ENCODE peak calls at places on chromosomes 2 and 18, in ten cellular contexts. J is activated CD4-positive, alpha-beta T cell treated with anti-CD3 and anti-CD28 coated beads, Interleukin-2, amount 10 ng/mL, durations not matched to agents 7 days and 5 days; R is HTR-8/SVneo; F is activated CD8-positive, alpha-beta memory T cell treated with anti-CD3 and anti-CD28 coated beads for 24 hours; X is CD8-positive, alpha-beta memory T cell; K is ELF-1; I is Caki2; W is cardiac septum; Q is caudate nucleus; G is myocyte. V is an unnamed sample.

GRCh38 chr18:55272510-55273243 is 313.4 kb upstream of the CCDC68 start:
- DNase-seq in K (no peak), G (peak), J (no peak), F (no peak), X (no peak), W (no peak), R (no peak), I (no peak), Q (no peak), V (no peak)

GRCh38 chr2:27408601-27409320 is 630 bp downstream of the PPM1G start:
- DNase-seq in W (peak), I (peak), J (peak), G (peak), K (peak), F (no peak), X (no peak), Q (no peak), R (peak), V (no peak)

GRCh38 chr18:40851014-40851429 is 1104.0 kb upstream of the PIK3C3 start:
- DNase-seq in J (no peak), F (no peak), G (no peak), I (no peak), Q (no peak), K (no peak), X (no peak), W (no peak), R (no peak), V (no peak)

GRCh38 chr2:159145745-159146359 is 140.7 kb downstream of the WDSUB1 start:
- DNase-seq in X (no peak), Q (no peak), I (no peak), K (no peak), J (no peak), W (no peak), G (no peak), F (no peak), R (no peak), V (no peak)

GRCh38 chr2:46471-47345 is at the start of gene FAM110C:
- DNase-seq in K (peak), F (peak), W (peak), R (peak), I (peak), J (peak), X (peak), Q (peak), G (no peak), V (peak)

GRCh38 chr2:109335586-109336266 is 206.7 kb downstream of the SH3RF3 start:
- DNase-seq in F (no peak), G (peak), X (no peak), Q (no peak), R (no peak), I (no peak), J (peak), W (no peak), K (no peak), V (no peak)

GRCh38 chr18:57446322-57446721 is 11.1 kb downstream of the ONECUT2 start:
- DNase-seq in R (no peak), K (peak), F (no peak), X (no peak), Q (no peak), I (no peak), J (no peak), G (no peak), W (no peak), V (no peak)

GRCh38 chr2:199933466-199933865 is 21.8 kb downstream of the TYW5 start:
- DNase-seq in X (no peak), J (no peak), W (no peak), I (no peak), G (no peak), K (no peak), R (no peak), Q (no peak), F (no peak), V (no peak)

GRCh38 chr2:163191372-163191771 is 352.8 kb upstream of the KCNH7 start:
- DNase-seq in R (peak), W (no peak), I (peak), X (no peak), G (peak), F (no peak), Q (no peak), J (no peak), K (no peak), V (no peak)

GRCh38 chr2:203873921-203874631 is 6.5 kb downstream of the CTLA4 start:
- DNase-seq in I (no peak), R (no peak), G (no peak), Q (no peak), F (no peak), K (no peak), J (peak), X (no peak), W (no peak), V (no peak)

GRCh38 chr2:15656090-15656489 is 64.4 kb downstream of the DDX1 start:
- DNase-seq in G (no peak), R (no peak), Q (no peak), F (no peak), I (no peak), K (no peak), J (no peak), X (no peak), W (no peak), V (no peak)

GRCh38 chr2:145751634-145752033 is 1231.7 kb upstream of the ZEB2 start:
- DNase-seq in G (peak), R (peak), J (no peak), X (no peak), W (no peak), F (no peak), I (no peak), K (peak), Q (no peak), V (no peak)

GRCh38 chr18:78753240-78753639 is 226.4 kb upstream of the SALL3 start:
- DNase-seq in F (no peak), G (no peak), Q (no peak), R (no peak), X (no peak), J (no peak), K (no peak), W (peak), I (no peak), V (no peak)

GRCh38 chr18:22185298-22185697 is 15.9 kb downstream of the GATA6 start:
- DNase-seq in R (no peak), X (no peak), J (no peak), K (peak), Q (no peak), F (no peak), G (no peak), W (no peak), I (no peak), V (no peak)

GRCh38 chr2:200442471-200442870 is 67.4 kb downstream of the KCTD18 start:
- DNase-seq in K (no peak), Q (no peak), W (no peak), F (no peak), G (peak), R (no peak), X (no peak), J (no peak), I (no peak), V (no peak)

GRCh38 chr2:66574701-66575624 is 140.0 kb downstream of the MEIS1 start:
- DNase-seq in X (no peak), I (peak), W (no peak), K (peak), R (peak), F (no peak), J (no peak), Q (peak), G (peak), V (no peak)

GRCh38 chr2:159094173-159094737 is 125.8 kb downstream of the TANC1 start:
- DNase-seq in F (no peak), G (peak), W (no peak), R (no peak), J (no peak), K (no peak), Q (no peak), X (no peak), I (no peak), V (no peak)

GRCh38 chr2:28683100-28683706 is 68.4 kb upstream of the PPP1CB start:
- DNase-seq in K (peak), R (no peak), G (peak), I (peak), X (no peak), Q (peak), F (no peak), J (no peak), W (peak), V (no peak)

GRCh38 chr2:214367171-214367570 is 43.7 kb upstream of the VWC2L start:
- DNase-seq in I (no peak), W (no peak), J (no peak), F (no peak), K (no peak), X (no peak), G (no peak), Q (no peak), R (no peak), V (no peak)

GRCh38 chr2:109316091-109316490 is 187.1 kb downstream of the SH3RF3 start:
- DNase-seq in K (no peak), Q (no peak), I (no peak), R (no peak), J (no peak), X (no peak), W (no peak), F (no peak), G (no peak), V (no peak)

GRCh38 chr2:214593723-214594122 is 182.9 kb downstream of the VWC2L start:
- DNase-seq in K (peak), R (no peak), G (peak), Q (no peak), J (no peak), I (peak), X (no peak), F (no peak), W (no peak), V (no peak)

GRCh38 chr18:50193796-50194622 is 938 bp downstream of the MYO5B start:
- DNase-seq in J (no peak), R (no peak), Q (no peak), I (no peak), W (no peak), G (peak), K (peak), F (no peak), X (no peak), V (no peak)

GRCh38 chr2:236612737-236613136 is 43.1 kb downstream of the ACKR3 start:
- DNase-seq in G (no peak), W (no peak), J (no peak), R (no peak), F (no peak), I (no peak), X (no peak), Q (no peak), K (peak), V (no peak)

GRCh38 chr2:144280009-144280408 is 239.9 kb downstream of the ZEB2 start:
- DNase-seq in K (no peak), Q (no peak), R (no peak), J (no peak), G (no peak), W (no peak), X (no peak), I (no peak), F (no peak), V (no peak)

GRCh38 chr18:28961669-28962228 is 784.8 kb upstream of the CDH2 start:
- DNase-seq in J (no peak), K (peak), I (peak), W (no peak), R (peak), Q (no peak), X (no peak), F (no peak), G (peak), V (no peak)

GRCh38 chr2:38665854-38666577 is at the start of gene GALM:
- DNase-seq in W (peak), G (peak), F (peak), I (peak), J (peak), Q (peak), R (peak), X (peak), K (peak), V (no peak)

GRCh38 chr18:35076556-35076955 is 35.3 kb downstream of the MAPRE2 start:
- DNase-seq in K (no peak), G (peak), I (peak), W (no peak), J (no peak), F (no peak), X (no peak), R (peak), Q (no peak), V (no peak)

GRCh38 chr2:207149253-207150213 is 16.2 kb downstream of the KLF7 start:
- DNase-seq in W (no peak), F (peak), I (no peak), G (no peak), J (no peak), K (peak), R (no peak), X (no peak), Q (no peak), V (no peak)

GRCh38 chr18:75215663-75216062 is 5.1 kb downstream of the TSHZ1 start:
- DNase-seq in X (no peak), K (no peak), F (no peak), Q (no peak), I (no peak), G (no peak), J (no peak), W (no peak), R (no peak), V (no peak)

GRCh38 chr2:121363632-121364420 is 78.8 kb upstream of the TFCP2L1 start:
- DNase-seq in X (no peak), J (no peak), W (no peak), I (peak), R (no peak), G (peak), Q (no peak), K (no peak), F (no peak), V (no peak)

GRCh38 chr2:159090514-159091201 is 122.2 kb downstream of the TANC1 start:
- DNase-seq in Q (no peak), F (no peak), X (no peak), J (no peak), W (no peak), I (peak), G (no peak), R (no peak), K (no peak), V (no peak)

GRCh38 chr2:180705122-180705521 is 275.3 kb upstream of the UBE2E3 start:
- DNase-seq in W (no peak), F (no peak), G (no peak), Q (no peak), R (no peak), I (no peak), K (no peak), X (no peak), J (no peak), V (no peak)

GRCh38 chr2:195495966-195496365 is 161.1 kb upstream of the SLC39A10 start:
- DNase-seq in K (no peak), J (no peak), I (no peak), G (no peak), F (no peak), X (no peak), W (no peak), Q (no peak), R (no peak), V (no peak)

GRCh38 chr2:215740071-215740470 is 273.3 kb downstream of the MREG start:
- DNase-seq in K (no peak), W (no peak), F (no peak), R (no peak), J (no peak), X (no peak), G (no peak), Q (no peak), I (no peak), V (no peak)

GRCh38 chr2:64836566-64836965 is 152.6 kb upstream of the SLC1A4 start:
- DNase-seq in I (no peak), X (no peak), J (no peak), W (no peak), G (no peak), F (no peak), K (no peak), Q (no peak), R (no peak), V (no peak)

GRCh38 chr2:202941771-202942170 is 29.7 kb downstream of the CARF start:
- DNase-seq in I (no peak), K (no peak), W (no peak), F (no peak), X (no peak), Q (no peak), J (no peak), R (no peak), G (no peak), V (no peak)

GRCh38 chr2:186422226-186422625 is 63.8 kb upstream of the ZC3H15 start:
- DNase-seq in J (no peak), G (peak), R (peak), F (no peak), K (no peak), Q (no peak), I (no peak), X (no peak), W (no peak), V (no peak)